ENCODE peak calls at places on chromosomes 2 and 18, in five cellular contexts. Z, K, F, G and V are unnamed samples.

GRCh38 chr2:171595896-171596295 is 73.6 kb downstream of the CYBRD1 start:
- DNase-seq in F (no peak), G (peak), Z (no peak), K (peak), V (no peak)

GRCh38 chr18:33466822-33467221 is 26.3 kb upstream of the CCDC178 start:
- DNase-seq in Z (no peak), F (no peak), K (no peak), G (no peak), V (no peak)

GRCh38 chr18:76847926-76848325 is 25.6 kb downstream of the ZNF236 start:
- DNase-seq in G (no peak), Z (no peak), F (no peak), K (no peak), V (no peak)

GRCh38 chr2:148552675-148553331 is 91.7 kb upstream of the EPC2 start:
- DNase-seq in Z (no peak), G (no peak), F (no peak), K (no peak), V (no peak)

GRCh38 chr2:174846218-174846617 is 81.9 kb upstream of the CHRNA1 start:
- DNase-seq in K (peak), G (no peak), Z (no peak), F (no peak), V (no peak)

GRCh38 chr2:218892693-218893348 is 12.2 kb downstream of the WNT10A start:
- DNase-seq in F (peak), G (peak), K (peak), Z (peak), V (peak)

GRCh38 chr18:45589559-45590041 is 25.7 kb upstream of the SLC14A2 start:
- DNase-seq in K (peak), Z (no peak), F (no peak), G (peak), V (no peak)

GRCh38 chr2:240836781-240837467 is 16.9 kb upstream of the KIF1A start:
- DNase-seq in G (peak), K (peak), F (no peak), Z (peak), V (no peak)

GRCh38 chr2:237774811-237775553 is 23.6 kb upstream of the RBM44 start:
- DNase-seq in F (peak), Z (peak), K (peak), G (peak), V (peak)

GRCh38 chr18:3529077-3529476 is 79.1 kb downstream of the TGIF1 start:
- DNase-seq in Z (no peak), F (no peak), G (no peak), K (no peak), V (no peak)

DNA sequence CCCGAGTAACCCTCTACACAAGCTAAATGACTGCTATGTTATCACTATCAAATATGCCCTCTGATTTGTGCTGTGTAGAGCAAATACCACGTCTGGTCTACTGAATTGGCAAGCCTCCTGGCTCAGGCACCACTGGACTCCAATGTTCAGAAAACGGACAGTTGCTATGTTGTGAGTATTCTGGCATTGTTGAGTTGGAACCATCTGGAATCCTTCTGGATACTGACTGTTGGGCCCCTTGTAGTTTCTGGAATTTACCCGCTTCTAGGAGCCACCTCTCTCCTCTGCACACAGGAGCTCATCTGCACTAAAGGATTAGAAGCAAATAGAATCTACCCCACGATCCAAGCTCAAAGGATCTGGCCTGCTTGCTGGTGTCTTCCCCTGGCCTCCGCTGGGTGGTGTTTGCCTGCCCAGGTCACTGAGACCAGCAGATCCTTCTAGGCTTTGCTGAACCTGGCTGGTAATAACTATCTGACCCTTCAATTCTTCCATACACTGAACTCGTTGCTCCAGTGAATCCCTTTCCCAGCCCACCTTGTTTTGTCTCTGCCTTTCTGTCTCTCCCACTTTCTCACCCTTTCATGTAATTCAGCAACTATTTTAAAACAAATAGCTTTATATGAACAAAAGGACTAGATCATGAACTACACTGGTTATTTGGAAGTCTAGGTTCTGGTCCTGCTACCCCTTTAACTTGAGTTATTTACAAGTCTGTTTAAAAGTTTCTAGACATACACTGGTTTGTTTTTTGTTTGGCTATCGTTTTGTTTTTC is 2.1 kb upstream of the HAAO start:
- DNase-seq in K (peak), G (peak), F (peak), Z (no peak), V (no peak)
- TF ChIP-seq CTCF in K (peak), G (peak), F (peak), Z (no peak), V (no peak)

DNA sequence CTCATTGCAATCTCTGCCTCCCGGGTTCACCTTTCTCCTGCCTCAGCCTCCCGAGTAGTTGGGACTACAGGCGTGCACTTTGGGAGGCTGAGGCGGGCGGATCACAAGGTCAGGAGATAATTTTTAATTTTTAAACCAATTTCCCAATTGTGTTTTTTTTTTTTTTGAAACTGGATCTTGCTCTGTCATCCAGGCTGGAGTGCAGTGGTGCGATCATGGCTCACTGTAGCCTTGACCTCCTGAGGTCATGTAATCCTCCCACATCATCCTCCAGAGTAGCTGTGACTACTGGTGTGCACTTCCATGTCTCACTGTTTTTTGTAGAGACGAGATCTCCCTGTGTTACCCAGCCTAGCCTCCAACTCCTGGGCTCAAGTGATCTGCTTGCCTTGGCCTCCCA is 49.3 kb downstream of the GLS start:
- DNase-seq in G (no peak), Z (no peak), F (no peak), K (no peak), V (no peak)
- TF ChIP-seq CTCF in G (no peak), Z (no peak), F (no peak), K (no peak), V (no peak)

DNA sequence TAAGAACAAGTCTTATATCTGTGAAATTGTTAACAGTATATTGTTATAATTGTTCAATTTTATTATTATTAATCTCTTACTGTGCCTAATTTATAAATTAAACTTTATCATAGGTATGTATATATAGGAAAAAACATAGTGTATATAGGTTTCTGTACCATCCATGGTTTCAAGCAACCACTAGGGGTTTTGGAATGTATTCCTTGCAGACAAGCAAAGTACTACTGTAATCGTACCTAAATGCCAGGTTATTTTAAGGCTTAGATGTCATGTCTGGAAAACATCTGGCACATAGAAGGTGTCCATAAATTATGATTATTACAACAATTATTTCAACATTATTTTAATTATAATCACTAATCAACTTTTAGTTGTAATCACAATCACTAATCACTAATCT is 8.4 kb downstream of the ITSN2 start:
- DNase-seq in G (no peak), F (peak), K (no peak), Z (no peak), V (no peak)
- TF ChIP-seq CTCF in G (peak), F (no peak), K (peak), Z (peak), V (no peak)

GRCh38 chr2:223669453-223670225 is 67.5 kb upstream of the SCG2 start:
- DNase-seq in F (no peak), G (peak), Z (no peak), K (peak), V (no peak)

GRCh38 chr2:223674998-223675609 is 72.9 kb upstream of the SCG2 start:
- DNase-seq in Z (no peak), F (no peak), G (peak), K (peak), V (no peak)
- TF ChIP-seq CTCF in Z (peak), F (peak), G (peak), K (peak), V (no peak)

DNA sequence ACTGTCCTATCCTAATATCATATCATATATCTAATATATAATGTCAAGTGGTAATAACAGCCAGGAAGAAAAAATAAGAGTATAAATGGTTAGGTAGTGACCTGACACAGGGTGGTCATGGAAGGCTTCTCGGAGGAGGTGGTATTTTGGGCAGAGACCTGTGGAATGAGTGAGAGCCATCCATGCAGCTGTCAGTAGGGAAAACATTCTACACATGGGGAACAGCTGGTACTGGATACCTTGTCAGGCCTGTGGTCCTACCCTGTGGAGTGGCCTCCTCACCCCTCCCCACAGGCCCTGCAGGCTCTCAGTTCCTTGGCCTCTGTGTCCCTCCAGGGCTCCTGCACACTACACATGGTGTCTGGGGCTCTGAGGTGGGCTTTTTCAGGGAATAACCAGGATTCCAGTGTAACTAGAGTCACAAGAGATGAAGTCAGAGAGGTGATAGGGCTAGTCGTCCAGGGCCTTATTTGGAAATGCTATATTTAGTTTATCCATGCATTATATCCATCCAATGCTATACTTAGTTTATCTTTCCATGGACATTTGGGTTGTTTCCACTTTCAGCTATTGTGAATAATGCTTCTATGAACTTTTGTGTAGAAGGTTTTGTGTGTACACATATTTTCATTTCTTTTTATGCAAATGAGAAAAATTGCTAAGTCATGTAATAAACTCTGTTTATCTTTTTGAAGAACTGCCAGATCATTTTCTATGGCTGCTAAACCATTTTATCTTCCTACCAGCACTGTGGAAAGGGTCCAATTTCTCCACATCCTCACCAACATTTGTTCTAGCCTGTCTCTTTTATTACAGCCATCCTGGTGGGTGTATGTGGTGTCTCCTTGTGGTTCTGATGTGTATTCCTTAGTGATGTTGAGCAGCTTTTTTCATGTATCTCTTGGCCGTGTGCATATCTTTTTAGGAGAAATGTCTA is 75.6 kb downstream of the TPGS2 start:
- DNase-seq in F (peak), K (peak), Z (no peak), G (no peak), V (no peak)
- TF ChIP-seq CTCF in F (peak), K (peak), Z (no peak), G (peak), V (no peak)

GRCh38 chr2:191155608-191156071 is 4.8 kb upstream of the STAT4 start:
- DNase-seq in G (peak), F (peak), Z (no peak), K (peak), V (no peak)
- TF ChIP-seq CTCF in G (peak), F (peak), Z (peak), K (peak), V (peak)